ENCODE peak calls at places on chromosome 9, in four cellular contexts. One of them, this sample, is unnamed.

GRCh38 chr9:98536542-98537173 is 172.1 kb downstream of the GABBR2 start:
- DNase-seq in HS-5: no peak
- DNase-seq in GM10248: peak; percentile 59
- DNase-seq in NCI-H1105 treated with DMSO at 0.1 percent for 48 hours: no peak
- DNase-seq in this sample: peak; percentile 14

GRCh38 chr9:85453850-85454249 is 287.9 kb downstream of the AGTPBP1 start:
- DNase-seq in HS-5: no peak
- DNase-seq in GM10248: no peak
- DNase-seq in NCI-H1105 treated with DMSO at 0.1 percent for 48 hours: no peak
- DNase-seq in this sample: no peak

GRCh38 chr9:136964171-136964689 is 12.2 kb downstream of the LCN12 start:
- DNase-seq in HS-5: no peak
- DNase-seq in GM10248: no peak
- DNase-seq in NCI-H1105 treated with DMSO at 0.1 percent for 48 hours: no peak
- DNase-seq in this sample: no peak

GRCh38 chr9:97632406-97632991 is 669 bp downstream of the TSTD2 start:
- DNase-seq in HS-5: peak; percentile 80
- DNase-seq in GM10248: no peak
- DNase-seq in NCI-H1105 treated with DMSO at 0.1 percent for 48 hours: peak; percentile 76
- DNase-seq in this sample: peak; percentile 65

GRCh38 chr9:122056484-122056883 is 36.6 kb downstream of the TTLL11 start:
- DNase-seq in HS-5: no peak
- DNase-seq in GM10248: no peak
- DNase-seq in NCI-H1105 treated with DMSO at 0.1 percent for 48 hours: no peak
- DNase-seq in this sample: no peak

GRCh38 chr9:73050062-73050814 is 97.4 kb upstream of the ALDH1A1 start:
- DNase-seq in HS-5: peak; percentile 19
- DNase-seq in GM10248: no peak
- DNase-seq in NCI-H1105 treated with DMSO at 0.1 percent for 48 hours: no peak
- DNase-seq in this sample: no peak

GRCh38 chr9:136852664-136853595 is 784 bp downstream of the MAMDC4 start:
- DNase-seq in HS-5: no peak
- DNase-seq in GM10248: no peak
- DNase-seq in NCI-H1105 treated with DMSO at 0.1 percent for 48 hours: no peak
- DNase-seq in this sample: no peak

GRCh38 chr9:81759680-81760215 is 70.4 kb upstream of the TLE1 start:
- DNase-seq in HS-5: peak; percentile 58
- DNase-seq in GM10248: no peak
- DNase-seq in NCI-H1105 treated with DMSO at 0.1 percent for 48 hours: no peak
- DNase-seq in this sample: no peak

GRCh38 chr9:27154923-27155322 is 45.9 kb downstream of the TEK start:
- DNase-seq in HS-5: peak; percentile 58
- DNase-seq in GM10248: no peak
- DNase-seq in NCI-H1105 treated with DMSO at 0.1 percent for 48 hours: no peak
- DNase-seq in this sample: no peak

GRCh38 chr9:38286357-38286756 is 106.1 kb upstream of the ALDH1B1 start:
- DNase-seq in HS-5: no peak
- DNase-seq in GM10248: no peak
- DNase-seq in NCI-H1105 treated with DMSO at 0.1 percent for 48 hours: no peak
- DNase-seq in this sample: no peak

This sample was measured in NCI-H345.